ENCODE peak calls at places on chromosomes 2 and 18, in ten cellular contexts. T is brain microvascular endothelial cell; J is IMR-90; Y is amniotic stem cell; X is nephron progenitor cell; M is HFFc6; D is NCI-H748 treated with DMSO at 0.1 percent for 48 hours; N is MV-4-11; Q is NCI-H510A treated with DMSO at 0.1 percent for 48 hours; I is central memory CD4-positive, alpha-beta T cell. U is an unnamed sample.

GRCh38 chr2:51243892-51244570 is 212.1 kb upstream of the NRXN1 start:
- DNase-seq in T (no peak), J (no peak), Y (no peak), X (no peak), M (no peak), D (no peak), N (no peak), Q (no peak), I (no peak), U (no peak)

GRCh38 chr2:190376591-190377245 is 31.4 kb upstream of the MFSD6 start:
- DNase-seq in T (no peak), J (no peak), Y (no peak), X (no peak), M (no peak), D (no peak), N (no peak), Q (no peak), I (no peak), U (no peak)

GRCh38 chr2:205659922-205660321 is 22.4 kb upstream of the NRP2 start:
- DNase-seq in T (no peak), J (no peak), Y (no peak), X (no peak), M (no peak), D (no peak), N (no peak), Q (peak), I (no peak), U (no peak)

GRCh38 chr18:48356151-48356745 is 52.9 kb downstream of the ZBTB7C start:
- DNase-seq in T (no peak), J (no peak), Y (no peak), X (no peak), M (no peak), D (no peak), N (no peak), Q (no peak), I (no peak), U (no peak)

GRCh38 chr2:54260241-54260495 is 4.1 kb upstream of the TSPYL6 start:
- DNase-seq in T (no peak), J (no peak), Y (no peak), X (no peak), M (no peak), D (no peak), N (no peak), Q (no peak), I (no peak), U (no peak)

GRCh38 chr2:2456721-2457120 is 125.6 kb upstream of the MYT1L start:
- DNase-seq in T (no peak), J (peak), Y (no peak), X (no peak), M (no peak), D (no peak), N (no peak), Q (no peak), I (no peak), U (no peak)

GRCh38 chr2:239762106-239762505 is 263.0 kb downstream of the NDUFA10 start:
- DNase-seq in T (no peak), J (no peak), Y (no peak), X (no peak), M (no peak), D (no peak), N (no peak), Q (no peak), I (no peak), U (peak)

GRCh38 chr2:237124820-237125219 is 39.1 kb downstream of the COPS8 start:
- DNase-seq in T (no peak), J (no peak), Y (no peak), X (no peak), M (no peak), D (no peak), N (no peak), Q (no peak), I (no peak), U (no peak)

GRCh38 chr18:80194874-80195570 is 52.3 kb downstream of the PARD6G start:
- DNase-seq in T (no peak), J (no peak), Y (no peak), X (no peak), M (no peak), D (no peak), N (no peak), Q (no peak), I (no peak), U (no peak)

GRCh38 chr2:136025057-136025973 is 39.9 kb upstream of the DARS1 start:
- DNase-seq in T (peak), J (peak), Y (no peak), X (peak), M (no peak), D (peak), N (no peak), Q (peak), I (peak), U (peak)

GRCh38 chr2:31233741-31234689 is at the start of gene EHD3:
- DNase-seq in T (peak), J (peak), Y (peak), X (peak), M (peak), D (peak), N (peak), Q (peak), I (peak), U (peak)

GRCh38 chr2:7880561-7880960 is 801.3 kb upstream of the ID2 start:
- DNase-seq in T (no peak), J (no peak), Y (no peak), X (no peak), M (no peak), D (peak), N (no peak), Q (no peak), I (no peak), U (no peak)

GRCh38 chr2:1590611-1591460 is 153.5 kb downstream of the PXDN start:
- DNase-seq in T (no peak), J (no peak), Y (no peak), X (no peak), M (no peak), D (no peak), N (no peak), Q (no peak), I (no peak), U (peak)

GRCh38 chr2:147456729-147457128 is 388.1 kb upstream of the ACVR2A start:
- DNase-seq in T (no peak), J (no peak), Y (no peak), X (no peak), M (no peak), D (no peak), N (no peak), Q (no peak), I (no peak), U (no peak)

GRCh38 chr2:56741601-56742102 is 557.9 kb downstream of the CCDC85A start:
- DNase-seq in T (peak), J (peak), Y (peak), X (no peak), M (peak), D (no peak), N (peak), Q (no peak), I (no peak), U (peak)

GRCh38 chr2:190181066-190181681 is 118.6 kb upstream of the MSTN start:
- DNase-seq in T (no peak), J (peak), Y (no peak), X (no peak), M (no peak), D (peak), N (no peak), Q (peak), I (no peak), U (no peak)

GRCh38 chr18:44309185-44309584 is 371.5 kb upstream of the SETBP1 start:
- DNase-seq in T (no peak), J (peak), Y (peak), X (no peak), M (no peak), D (no peak), N (no peak), Q (no peak), I (no peak), U (no peak)

GRCh38 chr2:130842770-130843169 is 6.1 kb downstream of the ARHGEF4 start:
- DNase-seq in T (no peak), J (no peak), Y (no peak), X (no peak), M (no peak), D (no peak), N (no peak), Q (no peak), I (no peak), U (no peak)

GRCh38 chr2:55703350-55703749 is 9.7 kb upstream of the PNPT1 start:
- DNase-seq in T (no peak), J (no peak), Y (no peak), X (no peak), M (no peak), D (no peak), N (no peak), Q (no peak), I (no peak), U (no peak)

GRCh38 chr2:234257859-234258561 is 207.5 kb downstream of the SPP2 start:
- DNase-seq in T (peak), J (peak), Y (peak), X (peak), M (peak), D (peak), N (peak), Q (peak), I (no peak), U (no peak)

GRCh38 chr2:64990823-64991222 is 1.6 kb downstream of the SLC1A4 start:
- DNase-seq in T (no peak), J (no peak), Y (no peak), X (no peak), M (no peak), D (no peak), N (no peak), Q (no peak), I (no peak), U (no peak)

GRCh38 chr2:160940699-160941098 is 219.5 kb upstream of the TANK start:
- DNase-seq in T (no peak), J (peak), Y (no peak), X (no peak), M (no peak), D (no peak), N (no peak), Q (no peak), I (peak), U (no peak)

GRCh38 chr2:144751142-144751905 is 231.4 kb upstream of the ZEB2 start:
- DNase-seq in T (no peak), J (no peak), Y (no peak), X (no peak), M (no peak), D (no peak), N (no peak), Q (no peak), I (no peak), U (no peak)

GRCh38 chr2:221850076-221850475 is 278.0 kb upstream of the EPHA4 start:
- DNase-seq in T (no peak), J (no peak), Y (no peak), X (no peak), M (no peak), D (no peak), N (no peak), Q (no peak), I (no peak), U (no peak)

GRCh38 chr2:230443540-230443939 is 27.5 kb downstream of the SP100 start:
- DNase-seq in T (peak), J (peak), Y (no peak), X (no peak), M (peak), D (no peak), N (peak), Q (no peak), I (no peak), U (no peak)

GRCh38 chr2:186349508-186349907 is 136.6 kb upstream of the ZC3H15 start:
- DNase-seq in T (peak), J (peak), Y (peak), X (no peak), M (peak), D (no peak), N (peak), Q (no peak), I (no peak), U (no peak)

GRCh38 chr2:55102056-55102812 is 52.0 kb upstream of the RTN4 start:
- DNase-seq in T (peak), J (peak), Y (peak), X (no peak), M (peak), D (no peak), N (no peak), Q (no peak), I (no peak), U (no peak)

GRCh38 chr2:49240608-49241007 is 86.3 kb upstream of the FSHR start:
- DNase-seq in T (no peak), J (peak), Y (no peak), X (no peak), M (no peak), D (no peak), N (no peak), Q (no peak), I (no peak), U (no peak)